ENCODE peak calls at places on chromosomes 1 and 21, in five cellular contexts. R is A549, Z is GM12878, N is HepG2, Y is endothelial cell of umbilical vein. J is an unnamed sample.

GRCh38 chr1:93051961-93052360 is 27.1 kb upstream of the MTF2 start:
- DNase-seq in Y (no peak), N (no peak), Z (no peak), R (no peak), J (no peak)

GRCh38 chr1:68293609-68294353 is 61.5 kb upstream of the WLS start:
- DNase-seq in R (no peak), Z (no peak), Y (peak; percentile 41), N (no peak), J (no peak)

GRCh38 chr1:233114860-233115259 is 164.4 kb downstream of the NTPCR start:
- DNase-seq in Z (no peak), N (no peak), R (no peak), Y (peak; percentile 29), J (peak; percentile 48)

GRCh38 chr1:183363967-183364366 is 54.2 kb downstream of the NMNAT2 start:
- DNase-seq in Z (no peak), R (no peak), N (no peak), Y (no peak), J (peak; percentile 17)

GRCh38 chr21:42991992-42992740 is 17.8 kb downstream of the PKNOX1 start:
- DNase-seq in R (no peak), N (no peak), Y (peak; percentile 53), Z (no peak), J (peak; percentile 57)

GRCh38 chr1:228304766-228305395 is 97.0 kb downstream of the OBSCN start:
- DNase-seq in N (no peak), Z (no peak), Y (no peak), R (no peak), J (no peak)

GRCh38 chr21:33383056-33383888 is 19.9 kb upstream of the IFNGR2 start:
- DNase-seq in Z (peak; percentile 98), Y (peak; percentile 87), R (peak; percentile 71), N (peak; percentile 91), J (peak; percentile 95)

GRCh38 chr21:27569831-27570230 is 602.9 kb upstream of the ADAMTS5 start:
- DNase-seq in R (no peak), N (no peak), Y (peak; percentile 4), Z (no peak), J (no peak)

GRCh38 chr1:54777431-54777830 is 13.1 kb upstream of the PARS2 start:
- DNase-seq in Z (no peak), Y (no peak), R (no peak), N (no peak), J (peak; percentile 47)
- TF ChIP-seq POLR2A in Z (no peak), Y (no peak), R (no peak), N (no peak), J (no peak)

DNA sequence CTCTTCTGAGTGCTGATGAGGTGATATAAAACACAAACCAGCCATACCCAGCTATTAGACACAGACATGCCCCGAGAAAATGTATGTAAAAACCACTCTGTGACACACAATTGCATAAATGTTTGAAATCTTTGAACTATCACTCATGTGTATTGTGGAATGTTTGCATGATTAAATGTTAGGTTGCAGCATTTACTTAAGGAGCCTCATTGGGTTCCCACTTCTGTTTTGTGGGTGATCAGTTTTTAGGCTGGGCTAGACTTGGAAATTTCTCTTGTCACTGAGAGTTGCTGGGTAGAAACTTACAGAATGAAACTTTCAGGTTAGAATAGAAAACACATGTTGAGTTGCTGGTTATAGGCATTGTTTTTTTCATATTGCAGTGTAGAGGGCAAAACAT is 270.5 kb upstream of the B3GALT2 start:
- DNase-seq in Y (no peak), N (no peak), Z (no peak), R (no peak), J (no peak)
- TF ChIP-seq MYC in Y (no peak), N (no peak), Z (no peak), R (no peak), J (no peak)

GRCh38 chr1:18668750-18669404 is 38.2 kb downstream of the PAX7 start:
- DNase-seq in Y (no peak), R (peak; percentile 93), N (no peak), Z (no peak), J (no peak)

GRCh38 chr1:18668051-18668450 is 37.4 kb downstream of the PAX7 start:
- DNase-seq in N (no peak), Y (no peak), R (peak; percentile 58), Z (no peak), J (no peak)

GRCh38 chr1:18676431-18676830 is 45.8 kb downstream of the PAX7 start:
- DNase-seq in R (no peak), Y (no peak), N (peak; percentile 33), Z (no peak), J (peak; percentile 15)

GRCh38 chr1:18670267-18670910 is 39.7 kb downstream of the PAX7 start:
- DNase-seq in Z (no peak), R (no peak), N (no peak), Y (no peak), J (no peak)

DNA sequence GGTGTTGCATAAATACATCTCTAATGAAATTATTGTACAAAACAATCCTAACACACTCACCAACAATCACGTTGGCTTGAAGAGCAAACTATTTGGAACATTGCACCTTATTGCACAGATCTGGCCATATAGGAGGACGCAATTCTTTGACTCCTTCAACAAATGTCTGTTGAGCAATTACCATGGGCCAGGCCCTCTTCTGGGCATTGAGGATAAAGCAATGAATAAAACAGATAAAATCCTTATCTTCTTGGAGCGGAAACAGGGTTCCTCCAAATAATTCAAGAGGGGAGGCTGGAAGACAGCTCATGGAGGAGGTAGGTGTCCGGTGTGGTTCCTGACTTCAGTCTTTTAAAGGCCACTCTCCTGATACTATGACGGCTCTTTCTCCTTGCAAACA is 43.3 kb downstream of the PAX7 start:
- DNase-seq in N (no peak), Y (no peak), R (peak; percentile 33), Z (no peak), J (peak; percentile 8)
- TF ChIP-seq CTCF in N (no peak), Y (no peak), R (peak; percentile 35), Z (no peak), J (no peak)

DNA sequence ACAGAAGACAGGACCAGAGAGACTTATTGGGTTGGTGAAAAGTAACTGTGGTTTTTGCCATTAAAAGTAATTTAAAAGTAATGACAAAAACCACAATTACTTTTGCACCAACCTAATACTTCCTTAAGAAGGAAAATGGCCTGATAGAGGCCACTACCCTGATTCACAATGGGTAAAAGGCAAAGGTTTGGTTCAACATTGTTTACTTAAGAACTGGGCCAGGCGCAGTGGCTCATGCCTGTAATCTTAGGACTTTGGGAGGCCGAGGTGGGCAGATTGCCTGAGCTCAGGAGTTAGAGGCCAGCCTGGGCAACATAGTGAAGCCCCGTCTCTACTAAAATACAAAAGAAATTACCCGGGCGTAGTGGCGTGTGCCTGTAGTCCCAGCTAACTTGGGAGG is 48.2 kb upstream of the RCOR3 start:
- DNase-seq in Y (no peak), N (no peak), Z (no peak), R (no peak), J (no peak)
- TF ChIP-seq POLR2A in Y (no peak), N (no peak), Z (no peak), R (no peak), J (no peak)